ENCODE peak calls at places on chromosome 12, in ten cellular contexts. D, C, U, J, R, M, A, X, N and P are unnamed samples.

GRCh38 chr12:78470354-78471195 is 394.0 kb upstream of the SYT1 start:
- DNase-seq in N (no peak), J (peak), D (no peak), M (no peak), X (peak), U (peak), A (peak), C (peak), R (peak), P (no peak)

GRCh38 chr12:107236824-107237467 is 143.6 kb upstream of the CRY1 start:
- DNase-seq in X (no peak), J (no peak), C (peak), N (no peak), M (no peak), U (no peak), R (no peak), A (no peak), D (no peak), P (no peak)

GRCh38 chr12:84599539-84599938 is 313.1 kb downstream of the SLC6A15 start:
- DNase-seq in D (no peak), N (no peak), J (no peak), A (no peak), U (no peak), M (no peak), C (no peak), X (no peak), R (no peak), P (no peak)

GRCh38 chr12:21773799-21774198 is 707 bp downstream of the KCNJ8 start:
- DNase-seq in N (no peak), J (no peak), C (no peak), U (no peak), A (no peak), M (no peak), X (no peak), R (peak), D (no peak), P (no peak)

GRCh38 chr12:100899301-100899700 is 104.7 kb downstream of the ANO4 start:
- DNase-seq in U (no peak), N (no peak), M (no peak), A (no peak), D (no peak), R (no peak), X (no peak), C (no peak), J (no peak), P (no peak)

GRCh38 chr12:32399373-32400113 is at the start of gene FGD4:
- DNase-seq in D (peak), A (peak), U (peak), J (peak), N (peak), R (peak), M (peak), X (peak), C (peak), P (peak)

GRCh38 chr12:52119398-52120254 is 40.1 kb downstream of the SMIM41 start:
- DNase-seq in J (peak), D (peak), M (no peak), U (peak), C (no peak), R (peak), N (no peak), A (peak), X (peak), P (peak)

GRCh38 chr12:106213721-106214121 is 34.1 kb downstream of the CKAP4 start:
- DNase-seq in X (no peak), N (no peak), M (no peak), R (no peak), U (no peak), D (no peak), J (no peak), C (no peak), A (no peak), P (no peak)